ENCODE peak calls at places on chromosomes 7 and 10, in four cellular contexts. F is fibroblast of the aortic adventitia, Y is nephron progenitor cell, G is heart right ventricle. X is an unnamed sample.

GRCh38 chr10:61346946-61347345 is 106.2 kb downstream of the TMEM26 start:
- DNase-seq in G (no peak), Y (no peak), F (no peak), X (no peak)

GRCh38 chr10:124741281-124741921 is 2.8 kb downstream of the FAM53B start:
- DNase-seq in G (peak), F (peak), Y (peak), X (peak)

GRCh38 chr7:36001546-36001945 is 151.5 kb upstream of the EEPD1 start:
- DNase-seq in G (no peak), F (no peak), Y (no peak), X (no peak)

GRCh38 chr10:104449402-104449801 is 95.8 kb downstream of the CFAP58 start:
- DNase-seq in Y (no peak), F (peak), G (no peak), X (no peak)

GRCh38 chr7:27906385-27907091 is 166.6 kb downstream of the TAX1BP1 start:
- DNase-seq in F (no peak), Y (no peak), G (no peak), X (no peak)

GRCh38 chr7:150444141-150444540 is 6.3 kb upstream of the GIMAP8 start:
- DNase-seq in G (no peak), F (no peak), Y (no peak), X (no peak)

GRCh38 chr10:77428776-77429395 is 208.7 kb downstream of the KCNMA1 start:
- DNase-seq in Y (peak), G (no peak), F (peak), X (peak)

GRCh38 chr10:94104316-94105060 is 110.8 kb downstream of the PLCE1 start:
- DNase-seq in F (no peak), Y (no peak), G (no peak), X (no peak)

GRCh38 chr7:37921340-37921805 is 933 bp downstream of the EPDR1 start:
- DNase-seq in Y (no peak), G (no peak), F (peak), X (peak)

GRCh38 chr7:22589641-22590141 is 89.7 kb upstream of the STEAP1B start:
- DNase-seq in Y (no peak), F (peak), G (peak), X (no peak)

GRCh38 chr7:17651926-17652385 is 288.3 kb downstream of the SNX13 start:
- DNase-seq in G (no peak), F (peak), Y (no peak), X (no peak)

GRCh38 chr7:17645500-17645899 is 294.8 kb downstream of the SNX13 start:
- DNase-seq in G (no peak), F (no peak), Y (no peak), X (no peak)

GRCh38 chr7:17640730-17641377 is 299.4 kb downstream of the SNX13 start:
- DNase-seq in Y (peak), G (no peak), F (peak), X (no peak)

GRCh38 chr7:17651296-17651695 is 289.0 kb downstream of the SNX13 start:
- DNase-seq in F (peak), G (no peak), Y (no peak), X (no peak)

GRCh38 chr7:17646181-17646956 is 293.9 kb downstream of the SNX13 start:
- DNase-seq in Y (no peak), F (peak), G (no peak), X (no peak)
- TF ChIP-seq CTCF in Y (no peak), F (peak), G (peak), X (no peak)

DNA sequence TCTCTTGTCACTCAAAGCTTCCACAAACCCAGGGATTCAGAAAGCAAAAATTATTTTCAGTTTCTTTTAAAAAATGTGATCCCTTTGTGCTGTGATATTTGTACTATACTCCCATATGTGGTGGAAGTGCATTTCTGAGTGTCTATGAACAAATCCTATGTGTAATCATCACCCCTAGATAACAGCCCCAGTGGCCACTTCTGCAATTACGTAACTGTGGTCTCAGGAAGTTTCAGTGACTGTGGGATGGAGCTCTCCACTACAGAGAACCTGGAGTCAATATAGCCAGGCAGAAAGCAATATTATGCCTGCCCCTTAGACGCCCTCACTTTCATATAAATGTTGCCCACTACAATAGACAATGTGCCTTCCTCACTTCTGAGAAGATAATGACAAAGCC is 1101.7 kb upstream of the GHITM start:
- DNase-seq in F (no peak), Y (no peak), G (no peak), X (no peak)
- TF ChIP-seq CTCF in F (no peak), Y (no peak), G (no peak), X (no peak)

DNA sequence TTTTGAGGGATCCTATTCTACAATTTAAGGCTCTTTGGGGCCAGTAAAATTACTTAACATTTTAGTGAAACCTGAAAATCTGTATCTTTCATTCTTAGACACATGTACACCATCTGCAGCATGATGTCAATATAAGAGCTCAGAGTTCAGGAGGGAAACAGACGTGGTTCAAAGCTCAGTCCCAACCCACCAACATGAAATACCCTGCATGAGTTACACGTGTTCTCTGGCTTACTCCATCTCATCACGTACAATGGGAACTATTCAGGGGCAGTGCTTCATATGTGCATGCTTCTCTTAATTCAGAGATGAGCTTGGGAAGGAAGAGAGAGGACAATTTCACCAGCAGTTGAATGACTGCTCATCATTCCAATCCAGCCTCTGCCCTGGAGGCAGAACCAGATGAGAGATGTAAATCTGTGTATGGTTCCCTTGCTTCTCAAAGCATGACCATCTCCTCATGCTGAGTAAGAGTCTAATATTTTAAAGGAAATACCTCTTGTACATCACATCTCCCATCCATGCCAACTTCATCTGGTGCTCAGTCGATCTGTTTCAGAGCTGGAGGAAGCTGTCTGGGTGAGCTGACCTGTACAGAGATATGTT is 29.0 kb upstream of the ADAM12 start:
- DNase-seq in Y (no peak), F (no peak), G (no peak), X (no peak)
- TF ChIP-seq CTCF in Y (no peak), F (no peak), G (no peak), X (no peak)

GRCh38 chr7:132394283-132395003 is 181.8 kb downstream of the PLXNA4 start:
- DNase-seq in G (no peak), F (peak), Y (no peak), X (no peak)
- TF ChIP-seq CTCF in G (no peak), F (peak), Y (no peak), X (no peak)

GRCh38 chr10:1078668-1079067 is 22.5 kb downstream of the WDR37 start:
- DNase-seq in G (no peak), F (no peak), Y (no peak), X (no peak)

GRCh38 chr10:1069680-1070079 is 13.5 kb downstream of the WDR37 start:
- DNase-seq in G (no peak), F (no peak), Y (no peak), X (no peak)

GRCh38 chr10:1074748-1075358 is 18.7 kb downstream of the WDR37 start:
- DNase-seq in G (no peak), F (no peak), Y (no peak), X (no peak)

GRCh38 chr10:1070939-1071338 is 14.8 kb downstream of the WDR37 start:
- DNase-seq in G (no peak), Y (no peak), F (peak), X (no peak)

GRCh38 chr10:1074063-1074747 is 18.0 kb downstream of the WDR37 start:
- DNase-seq in F (no peak), G (no peak), Y (no peak), X (no peak)
- TF ChIP-seq CTCF in F (no peak), G (no peak), Y (no peak), X (no peak)

GRCh38 chr7:108225531-108226181 is 95.5 kb upstream of the LAMB4 start:
- DNase-seq in F (no peak), Y (no peak), G (no peak), X (no peak)

GRCh38 chr7:108224387-108224786 is 94.2 kb upstream of the LAMB4 start:
- DNase-seq in Y (no peak), G (no peak), F (no peak), X (no peak)

GRCh38 chr7:108227360-108227749 is 97.2 kb upstream of the LAMB4 start:
- DNase-seq in Y (no peak), F (no peak), G (no peak), X (no peak)

GRCh38 chr7:108226723-108227359 is 96.7 kb upstream of the LAMB4 start:
- DNase-seq in G (no peak), F (no peak), Y (no peak), X (no peak)

GRCh38 chr7:108222236-108222892 is 92.2 kb upstream of the LAMB4 start:
- DNase-seq in F (peak), Y (no peak), G (no peak), X (no peak)
- TF ChIP-seq CTCF in F (no peak), Y (no peak), G (no peak), X (no peak)

GRCh38 chr7:71140264-71140663 is 8.3 kb downstream of the GALNT17 start:
- DNase-seq in G (no peak), F (no peak), Y (no peak), X (no peak)
- TF ChIP-seq CTCF in G (no peak), F (no peak), Y (no peak), X (no peak)

X was measured in glutamatergic neuron.